ENCODE peak calls at places on chromosomes 16 and 17, in five cellular contexts. H is H1, K is GM12878, F is HCT116, G is PC-9. X is an unnamed sample.

GRCh38 chr17:76710863-76711611 is at the start of gene MXRA7:
- DNase-seq in H (peak), K (no peak), F (no peak), G (peak), X (peak)

GRCh38 chr16:77711775-77712174 is 10.5 kb upstream of the NUDT7 start:
- DNase-seq in H (no peak), K (no peak), F (no peak), G (no peak), X (peak)

GRCh38 chr16:59878479-59878878 is 1144.4 kb upstream of the GOT2 start:
- DNase-seq in H (no peak), K (no peak), F (no peak), G (no peak), X (peak)

GRCh38 chr17:1998426-1998784 is 26.7 kb downstream of the RTN4RL1 start:
- DNase-seq in H (no peak), K (no peak), F (no peak), G (no peak), X (no peak)

GRCh38 chr17:73625975-73626706 is 18.1 kb downstream of the SDK2 start:
- DNase-seq in H (no peak), K (no peak), F (no peak), G (no peak), X (peak)

GRCh38 chr16:51034481-51035109 is 116.5 kb downstream of the SALL1 start:
- DNase-seq in H (no peak), K (no peak), F (no peak), G (no peak), X (no peak)

GRCh38 chr17:76714822-76715461 is 4.2 kb upstream of the MXRA7 start:
- DNase-seq in H (peak), K (no peak), F (no peak), G (peak), X (peak)

GRCh38 chr16:71367243-71367976 is 8.9 kb downstream of the CALB2 start:
- DNase-seq in H (peak), K (peak), F (peak), G (peak), X (peak)

GRCh38 chr17:68346448-68346847 is 55.2 kb downstream of the ARSG start:
- DNase-seq in H (no peak), K (peak), F (no peak), G (no peak), X (no peak)

GRCh38 chr16:10992112-10992511 is 47.7 kb downstream of the CLEC16A start:
- DNase-seq in H (no peak), K (no peak), F (no peak), G (no peak), X (no peak)

GRCh38 chr17:82229686-82230626 is 1.1 kb downstream of the SLC16A3 start:
- DNase-seq in H (no peak), K (no peak), F (no peak), G (no peak), X (no peak)

GRCh38 chr16:69328854-69329316 is 1.5 kb downstream of the PDF start:
- DNase-seq in H (no peak), K (no peak), F (no peak), G (no peak), X (no peak)

GRCh38 chr16:84925092-84925772 is 86.1 kb downstream of the ZDHHC7 start:
- DNase-seq in H (peak), K (no peak), F (peak), G (peak), X (peak)

GRCh38 chr16:83586036-83586810 is 221.6 kb upstream of the HSBP1 start:
- DNase-seq in H (no peak), K (no peak), F (no peak), G (no peak), X (no peak)

GRCh38 chr17:80427366-80428282 is 12.7 kb downstream of the ENDOV start:
- DNase-seq in H (peak), K (no peak), F (no peak), G (no peak), X (no peak)

GRCh38 chr16:55542459-55543082 is 23.9 kb upstream of the CAPNS2 start:
- DNase-seq in H (no peak), K (no peak), F (no peak), G (no peak), X (no peak)

GRCh38 chr16:88651276-88651988 is 579 bp upstream of the CYBA start:
- DNase-seq in H (no peak), K (peak), F (peak), G (no peak), X (peak)

GRCh38 chr17:33416131-33416530 is 123.0 kb upstream of the ASIC2 start:
- DNase-seq in H (no peak), K (no peak), F (no peak), G (no peak), X (no peak)

GRCh38 chr17:27549251-27549919 is 81.6 kb upstream of the LGALS9 start:
- DNase-seq in H (no peak), K (no peak), F (no peak), G (no peak), X (no peak)

GRCh38 chr16:51085271-51085670 is 65.8 kb downstream of the SALL1 start:
- DNase-seq in H (no peak), K (no peak), F (no peak), G (no peak), X (no peak)

GRCh38 chr17:32111141-32111771 is 31.0 kb upstream of the RHOT1 start:
- DNase-seq in H (peak), K (no peak), F (no peak), G (peak), X (peak)

GRCh38 chr16:58513874-58514273 is 1.4 kb upstream of the SETD6 start:
- DNase-seq in H (no peak), K (no peak), F (no peak), G (no peak), X (no peak)

GRCh38 chr17:73962308-73962707 is 241.2 kb upstream of the RPL38 start:
- DNase-seq in H (no peak), K (no peak), F (no peak), G (no peak), X (no peak)

GRCh38 chr16:66845791-66846221 is 1.6 kb downstream of the CA7 start:
- DNase-seq in H (no peak), K (no peak), F (no peak), G (peak), X (no peak)

GRCh38 chr17:59534583-59534982 is 30.8 kb upstream of the DHX40 start:
- DNase-seq in H (no peak), K (no peak), F (peak), G (no peak), X (no peak)

GRCh38 chr17:2700491-2701141 is 10.9 kb downstream of the CLUH start:
- DNase-seq in H (no peak), K (no peak), F (no peak), G (no peak), X (no peak)

GRCh38 chr17:51275381-51275780 is 15.0 kb downstream of the UTP18 start:
- DNase-seq in H (no peak), K (no peak), F (no peak), G (no peak), X (no peak)

GRCh38 chr17:45164734-45165269 is 3.1 kb downstream of the HEXIM2 start:
- DNase-seq in H (no peak), K (no peak), F (no peak), G (no peak), X (no peak)

DNA sequence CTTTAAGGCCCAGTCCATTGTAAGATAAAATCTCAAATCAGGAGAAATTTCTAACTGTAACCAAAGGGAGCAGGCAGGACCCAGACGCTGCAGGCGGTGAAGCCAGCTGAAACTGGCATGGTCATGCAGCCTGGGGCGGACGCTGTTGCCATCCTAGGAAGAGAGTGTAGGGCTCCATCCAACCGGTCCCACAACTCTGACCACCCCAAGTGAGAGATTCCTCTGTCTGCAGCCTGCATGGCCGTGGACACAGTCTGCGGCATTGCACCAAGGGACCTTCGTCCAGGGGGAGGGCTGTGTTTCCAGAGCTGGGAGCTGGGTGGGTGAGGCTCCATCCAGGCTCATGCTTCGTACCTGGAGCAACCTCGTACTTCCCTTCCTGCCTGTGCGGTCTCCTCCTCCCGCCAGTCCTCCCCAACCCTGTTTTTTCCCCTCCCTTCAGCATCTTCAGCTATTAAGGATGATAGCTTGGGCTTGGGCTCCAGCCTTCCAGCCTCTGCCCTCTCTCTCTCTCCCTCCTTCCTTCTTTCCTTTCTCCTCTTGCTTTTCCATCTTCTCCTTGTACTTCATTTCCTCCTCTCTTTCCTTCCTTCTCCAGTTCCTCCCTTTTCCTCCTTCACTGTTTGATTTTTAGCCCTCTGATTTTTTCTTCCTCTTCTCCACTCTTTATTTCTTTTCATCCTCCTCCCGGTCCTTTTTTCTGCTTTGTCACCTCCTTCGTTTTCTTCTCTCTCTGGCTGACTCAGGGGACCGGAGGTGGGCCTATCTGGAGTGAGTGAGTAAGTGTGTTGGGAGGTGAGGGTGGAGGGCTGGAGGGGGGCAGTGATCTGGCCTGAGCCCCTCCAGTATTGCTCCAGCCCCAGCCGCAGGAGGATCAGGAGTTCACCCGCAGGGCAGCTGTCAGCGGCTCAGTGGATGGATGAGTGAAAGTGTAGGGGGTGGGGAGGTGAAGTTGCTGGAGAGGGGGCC is 17.0 kb upstream of the LHX1 start:
- DNase-seq in H (peak), K (no peak), F (peak), G (peak), X (no peak)
- TF ChIP-seq EZH2 in H (no peak), K (no peak), F (no peak), G (no peak), X (no peak)

GRCh38 chr17:48540213-48540612 is 4.7 kb downstream of the HOXB2 start:
- DNase-seq in H (no peak), K (no peak), F (no peak), G (no peak), X (no peak)
- H3K4me3 ChIP-seq in H (no peak), K (no peak), F (no peak), G (no peak), X (no peak)

DNA sequence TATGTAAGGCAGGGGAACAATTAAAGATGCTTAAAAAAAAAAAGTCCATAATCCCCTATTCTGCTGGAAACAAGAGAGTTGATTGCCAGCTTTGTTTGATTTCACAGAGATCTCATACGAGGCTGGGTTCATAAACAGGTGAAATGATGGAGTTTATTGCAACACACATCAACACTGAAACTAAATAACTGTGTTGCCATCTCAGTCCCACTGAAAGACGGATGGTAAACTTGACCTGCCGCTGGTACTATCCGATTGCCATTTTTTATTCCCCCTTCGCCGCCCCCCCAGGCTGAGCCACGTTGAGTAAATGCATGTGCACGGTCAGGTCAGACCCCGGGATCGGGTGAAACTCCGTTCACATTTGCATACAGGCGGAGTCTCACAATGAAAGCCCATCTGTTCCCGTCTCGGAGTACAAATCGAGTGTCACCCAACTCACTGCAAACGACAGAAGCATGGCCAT is 119.2 kb downstream of the SKAP1 start:
- DNase-seq in H (no peak), K (no peak), F (no peak), G (no peak), X (peak)
- TF ChIP-seq EZH2 in H (no peak), K (no peak), F (no peak), G (no peak), X (peak)

GRCh38 chr17:70901870-70902269 is 732.5 kb downstream of the KCNJ2 start:
- DNase-seq in H (no peak), K (no peak), F (no peak), G (no peak), X (no peak)
- H3K4me3 ChIP-seq in H (no peak), K (no peak), F (no peak), G (no peak), X (no peak)

GRCh38 chr17:49495842-49496182 is 719 bp downstream of the NGFR start:
- DNase-seq in H (no peak), K (no peak), F (no peak), G (no peak), X (no peak)
- TF ChIP-seq EZH2 in H (peak), K (no peak), F (no peak), G (no peak), X (no peak)

GRCh38 chr17:41150026-41150425 is 401 bp upstream of the KRTAP4-5 start:
- DNase-seq in H (no peak), K (no peak), F (no peak), G (no peak), X (no peak)
- H3K4me3 ChIP-seq in H (no peak), K (no peak), F (no peak), G (no peak), X (no peak)

X was measured in hepatocyte.